ENCODE peak calls at places on chromosomes 2 and 18, in five cellular contexts. D, W, X, M and K are unnamed samples.

GRCh38 chr2:82344670-82345069 is 2040.1 kb upstream of the LRRTM1 start:
- DNase-seq in D (no peak), M (no peak), W (no peak), X (no peak), K (no peak)

GRCh38 chr2:111950241-111950640 is 51.8 kb downstream of the MERTK start:
- DNase-seq in X (no peak), W (no peak), D (no peak), M (no peak), K (no peak)

GRCh38 chr2:113136828-113137775 is 9.7 kb downstream of the IL1RN start:
- DNase-seq in D (no peak), X (peak; percentile 65), W (no peak), M (no peak), K (no peak)

GRCh38 chr2:52117299-52117698 is 1085.4 kb upstream of the NRXN1 start:
- DNase-seq in X (no peak), D (no peak), W (no peak), M (no peak), K (no peak)

GRCh38 chr2:215970425-215970824 is 42.9 kb downstream of the MREG start:
- DNase-seq in X (no peak), M (no peak), W (no peak), D (no peak), K (no peak)

GRCh38 chr2:117980783-117981676 is 32.8 kb downstream of the CCDC93 start:
- DNase-seq in M (no peak), W (no peak), D (no peak), X (no peak), K (no peak)

GRCh38 chr18:57550510-57550909 is 36.0 kb downstream of the FECH start:
- DNase-seq in M (no peak), W (no peak), X (no peak), D (no peak), K (no peak)

GRCh38 chr18:34001376-34001775 is 223.3 kb downstream of the NOL4 start:
- DNase-seq in M (no peak), D (no peak), X (no peak), W (no peak), K (no peak)

GRCh38 chr2:18062892-18063291 is 184.4 kb downstream of the KCNS3 start:
- DNase-seq in M (no peak), D (no peak), X (no peak), W (no peak), K (no peak)

GRCh38 chr2:197034292-197034691 is 107.8 kb upstream of the PGAP1 start:
- DNase-seq in M (no peak), X (no peak), D (no peak), W (no peak), K (no peak)

GRCh38 chr2:176096986-176097819 is 2.4 kb upstream of the HOXD12 start:
- DNase-seq in D (peak; percentile 63), M (no peak), X (peak; percentile 74), W (peak; percentile 80), K (peak; percentile 58)

GRCh38 chr2:176096243-176096985 is 3.2 kb upstream of the HOXD12 start:
- DNase-seq in M (no peak), D (no peak), X (no peak), W (no peak), K (no peak)

GRCh38 chr2:176099159-176099736 is 347 bp upstream of the HOXD12 start:
- DNase-seq in X (no peak), W (no peak), M (no peak), D (no peak), K (no peak)

GRCh38 chr2:176098366-176099158 is 1.0 kb upstream of the HOXD12 start:
- DNase-seq in W (peak; percentile 62), M (no peak), X (no peak), D (no peak), K (no peak)

GRCh38 chr2:176097820-176098365 is 1.7 kb upstream of the HOXD12 start:
- DNase-seq in X (no peak), M (no peak), W (no peak), D (no peak), K (no peak)
- H3K27me3 ChIP-seq in X (peaks cover 99% of the 10 kb centered on the region), M (peaks cover 100% of the 10 kb centered on the region), W (peaks cover 99% of the 10 kb centered on the region), D (peaks cover 100% of the 10 kb centered on the region), K (peaks cover 3% of the 10 kb centered on the region)

GRCh38 chr18:31219395-31219794 is 56.7 kb upstream of the DSC1 start:
- DNase-seq in M (no peak), W (no peak), X (no peak), D (no peak), K (no peak)
- H3K4me3 ChIP-seq in M (no peak overlapping the region), W (no peak overlapping the region), X (no peak overlapping the region), D (no peak overlapping the region), K (no peak overlapping the region)

GRCh38 chr2:206642075-206643025 is at the start of gene FAM237A:
- DNase-seq in W (peak; percentile 62), D (peak; percentile 7), M (no peak), X (no peak), K (no peak)
- H3K27me3 ChIP-seq in W (peaks cover 36% of the 10 kb centered on the region), D (peaks cover 42% of the 10 kb centered on the region), M (peaks cover 14% of the 10 kb centered on the region), X (peaks cover 31% of the 10 kb centered on the region), K (no peaks in the 10 kb centered on the region)

DNA sequence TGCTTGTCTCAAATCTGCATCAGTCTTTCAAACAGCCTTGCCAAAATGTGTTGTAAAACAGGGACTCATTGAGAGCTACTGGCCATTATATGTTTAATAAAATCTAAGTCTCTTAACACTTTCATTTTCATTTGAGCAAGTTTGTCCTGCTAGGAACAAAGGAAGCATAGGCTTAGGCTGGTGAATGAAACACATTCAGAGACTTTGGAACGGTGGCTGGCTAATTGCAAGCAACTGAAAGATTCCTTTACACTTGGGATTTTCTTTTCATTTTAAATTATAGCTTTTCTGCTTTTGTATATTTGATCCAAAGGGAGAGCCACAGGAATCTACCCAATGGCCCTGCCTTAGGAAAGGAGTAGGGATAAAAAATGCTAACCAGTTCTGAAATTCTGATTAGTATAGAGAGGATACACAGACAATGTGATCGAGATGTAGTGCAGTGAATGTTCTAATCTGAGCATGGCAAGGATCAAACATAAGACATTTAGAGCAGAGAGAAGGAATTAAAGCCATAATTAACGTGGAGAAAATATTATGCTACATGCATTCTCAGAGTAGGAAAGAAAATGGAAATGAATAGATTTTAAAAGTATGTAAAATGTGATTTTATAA is 911.4 kb upstream of the SLC39A10 start:
- DNase-seq in M (no peak), W (no peak), D (no peak), X (no peak), K (no peak)
- H3K4me3 ChIP-seq in M (no peak overlapping the region), W (no peak overlapping the region), D (no peak overlapping the region), X (no peak overlapping the region), K (no peak overlapping the region)

GRCh38 chr2:100391735-100392515 is 25.5 kb downstream of the CHST10 start:
- DNase-seq in D (peak; percentile 38), W (no peak), X (peak; percentile 61), M (no peak), K (no peak)

GRCh38 chr2:100392715-100393114 is 24.8 kb downstream of the CHST10 start:
- DNase-seq in M (no peak), W (no peak), X (peak; percentile 36), D (no peak), K (no peak)

GRCh38 chr2:100393362-100393761 is 24.1 kb downstream of the CHST10 start:
- DNase-seq in M (no peak), X (peak; percentile 39), D (no peak), W (no peak), K (no peak)

GRCh38 chr2:100388703-100389102 is 28.8 kb downstream of the CHST10 start:
- DNase-seq in W (no peak), X (peak; percentile 37), D (no peak), M (no peak), K (no peak)

DNA sequence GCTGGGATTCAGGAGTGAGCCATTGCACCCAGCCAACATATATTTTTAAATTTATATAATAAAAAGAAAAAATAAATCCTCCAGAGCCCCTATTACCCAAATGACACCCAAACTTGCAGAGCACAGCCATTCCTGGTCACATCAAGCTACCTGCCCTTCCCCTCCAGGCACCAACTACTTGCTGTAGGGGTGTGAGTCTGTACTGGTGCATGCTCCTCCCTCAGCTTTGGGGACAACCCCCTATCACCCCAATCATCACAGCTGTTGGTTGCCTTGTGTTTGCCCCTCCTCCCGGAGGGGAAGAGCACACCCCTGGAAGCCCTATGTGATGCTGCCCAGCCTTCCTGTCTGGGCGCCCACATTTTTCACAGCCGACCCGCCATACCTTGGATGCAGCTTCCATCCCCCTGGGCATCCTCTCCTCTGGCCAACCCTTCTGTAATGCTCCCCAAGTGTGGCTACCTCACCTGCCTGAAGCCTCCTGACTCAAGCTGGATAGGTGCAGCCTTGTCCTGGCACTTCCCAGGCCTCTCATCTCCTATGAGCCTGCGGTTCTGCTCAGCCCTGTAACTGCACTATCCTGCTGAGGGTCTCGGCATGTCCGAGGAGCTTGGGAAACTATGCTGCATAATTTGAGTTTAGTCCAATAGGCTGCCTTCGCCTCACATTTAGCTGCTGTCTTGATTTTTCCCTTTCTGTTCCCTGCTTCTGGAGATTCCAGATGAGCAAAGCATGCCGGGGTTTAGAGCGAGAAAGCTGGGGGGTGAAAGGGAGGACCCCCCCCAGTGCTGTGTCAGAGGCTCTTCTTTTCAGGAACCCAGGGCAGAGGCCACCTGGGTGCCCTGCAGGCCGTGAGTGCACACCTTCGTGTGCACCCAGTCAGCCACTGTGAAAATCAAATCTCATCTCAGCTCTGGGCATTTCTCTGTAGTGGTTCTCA is 27.2 kb downstream of the CHST10 start:
- DNase-seq in M (no peak), D (no peak), X (peak; percentile 27), W (no peak), K (no peak)
- H3K27me3 ChIP-seq in M (no peaks in the 10 kb centered on the region), D (no peaks in the 10 kb centered on the region), X (no peaks in the 10 kb centered on the region), W (no peaks in the 10 kb centered on the region), K (no peaks in the 10 kb centered on the region)